ENCODE peak calls at places on chromosomes 3 and 15, in five cellular contexts. One of them, this sample, is unnamed.

GRCh38 chr3:184725176-184725575 is 13.3 kb upstream of the MAGEF1 start:
- DNase-seq in choroid plexus epithelial cell: no peak
- DNase-seq in K562: no peak
- DNase-seq in left ventricle myocardium inferior: no peak
- DNase-seq in IMR-90: no peak
- DNase-seq in this sample: no peak

GRCh38 chr3:127792664-127793292 is 29.5 kb downstream of the MGLL start:
- DNase-seq in choroid plexus epithelial cell: peak; percentile 97
- DNase-seq in K562: no peak
- DNase-seq in left ventricle myocardium inferior: peak; percentile 71
- DNase-seq in IMR-90: peak; percentile 98
- DNase-seq in this sample: peak; percentile 99

GRCh38 chr3:157858821-157859220 is 247.4 kb downstream of the SHOX2 start:
- DNase-seq in choroid plexus epithelial cell: no peak
- DNase-seq in K562: no peak
- DNase-seq in left ventricle myocardium inferior: no peak
- DNase-seq in IMR-90: no peak
- DNase-seq in this sample: no peak

GRCh38 chr15:99130765-99131440 is 26.0 kb downstream of the SYNM start:
- DNase-seq in choroid plexus epithelial cell: no peak
- DNase-seq in K562: no peak
- DNase-seq in left ventricle myocardium inferior: no peak
- DNase-seq in IMR-90: no peak
- DNase-seq in this sample: no peak

GRCh38 chr3:66302288-66302687 is 81.5 kb downstream of the SLC25A26 start:
- DNase-seq in choroid plexus epithelial cell: no peak
- DNase-seq in K562: no peak
- DNase-seq in left ventricle myocardium inferior: no peak
- DNase-seq in IMR-90: no peak
- DNase-seq in this sample: peak; percentile 11

GRCh38 chr3:71251156-71251775 is 332.3 kb downstream of the FOXP1 start:
- DNase-seq in choroid plexus epithelial cell: peak; percentile 91
- DNase-seq in K562: no peak
- DNase-seq in left ventricle myocardium inferior: no peak
- DNase-seq in IMR-90: peak; percentile 98
- DNase-seq in this sample: peak; percentile 96

GRCh38 chr3:47578691-47579632 is at the start of gene CSPG5:
- DNase-seq in choroid plexus epithelial cell: no peak
- DNase-seq in K562: peak; percentile 72
- DNase-seq in left ventricle myocardium inferior: peak; percentile 28
- DNase-seq in IMR-90: no peak
- DNase-seq in this sample: no peak

GRCh38 chr3:12891985-12892839 is 50.8 kb upstream of the RPL32 start:
- DNase-seq in choroid plexus epithelial cell: peak; percentile 77
- DNase-seq in K562: peak; percentile 72
- DNase-seq in left ventricle myocardium inferior: no peak
- DNase-seq in IMR-90: peak; percentile 66
- DNase-seq in this sample: peak; percentile 73

GRCh38 chr3:151377768-151378385 is 6.7 kb downstream of the P2RY12 start:
- DNase-seq in choroid plexus epithelial cell: no peak
- DNase-seq in K562: no peak
- DNase-seq in left ventricle myocardium inferior: no peak
- DNase-seq in IMR-90: no peak
- DNase-seq in this sample: no peak

GRCh38 chr3:141279074-141279945 is 47.7 kb downstream of the PXYLP1 start:
- DNase-seq in choroid plexus epithelial cell: peak; percentile 57
- DNase-seq in K562: peak; percentile 32
- DNase-seq in left ventricle myocardium inferior: no peak
- DNase-seq in IMR-90: peak; percentile 50
- DNase-seq in this sample: peak; percentile 51

GRCh38 chr3:177035678-177036077 is 161.6 kb downstream of the TBL1XR1 start:
- DNase-seq in choroid plexus epithelial cell: no peak
- DNase-seq in K562: no peak
- DNase-seq in left ventricle myocardium inferior: no peak
- DNase-seq in IMR-90: no peak
- DNase-seq in this sample: no peak

GRCh38 chr3:69033470-69033869 is 18.7 kb downstream of the TMF1 start:
- DNase-seq in choroid plexus epithelial cell: peak; percentile 92
- DNase-seq in K562: no peak
- DNase-seq in left ventricle myocardium inferior: no peak
- DNase-seq in IMR-90: peak; percentile 73
- DNase-seq in this sample: peak; percentile 93

GRCh38 chr3:24185738-24186384 is 240.8 kb downstream of the NR1D2 start:
- DNase-seq in choroid plexus epithelial cell: peak; percentile 86
- DNase-seq in K562: peak; percentile 89
- DNase-seq in left ventricle myocardium inferior: no peak
- DNase-seq in IMR-90: peak; percentile 57
- DNase-seq in this sample: peak; percentile 83

GRCh38 chr15:90231028-90232017 is 2.4 kb downstream of the CIB1 start:
- DNase-seq in choroid plexus epithelial cell: no peak
- DNase-seq in K562: no peak
- DNase-seq in left ventricle myocardium inferior: no peak
- DNase-seq in IMR-90: no peak
- DNase-seq in this sample: no peak
- H3K4me3 ChIP-seq in choroid plexus epithelial cell: no peak overlapping the region
- H3K4me3 ChIP-seq in K562: peak overlapping the region; percentile 78
- H3K4me3 ChIP-seq in left ventricle myocardium inferior: no peak overlapping the region
- H3K4me3 ChIP-seq in IMR-90: no peak overlapping the region
- H3K4me3 ChIP-seq in this sample: no peak overlapping the region

DNA sequence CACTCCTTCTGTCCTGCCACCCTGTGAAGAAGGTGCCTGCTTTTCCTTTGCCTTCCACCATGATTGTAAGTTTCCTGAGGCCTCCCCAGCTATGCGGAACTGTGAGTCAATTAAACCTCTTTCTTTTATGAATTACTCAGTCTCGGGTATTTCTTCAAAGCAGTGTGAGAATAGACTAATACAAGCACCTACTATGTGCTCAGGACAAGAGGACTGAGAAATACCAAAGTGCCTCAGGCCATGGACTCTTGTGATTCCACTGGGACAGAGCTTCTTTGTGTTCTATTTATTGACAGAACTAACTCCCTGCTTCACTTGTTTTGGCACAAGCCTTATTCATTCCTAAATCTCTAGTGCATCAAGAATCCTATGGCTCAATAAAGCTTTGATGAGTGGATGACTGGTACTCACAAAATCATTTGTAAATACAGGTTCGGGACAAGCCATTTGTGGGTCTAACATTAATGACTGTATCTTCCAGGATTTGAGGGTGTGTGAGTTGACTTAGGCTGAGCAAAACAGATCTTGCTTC is 204.2 kb downstream of the PDCD6IP start:
- DNase-seq in choroid plexus epithelial cell: no peak
- DNase-seq in K562: no peak
- DNase-seq in left ventricle myocardium inferior: no peak
- DNase-seq in IMR-90: no peak
- DNase-seq in this sample: no peak
- H3K4me3 ChIP-seq in choroid plexus epithelial cell: no peak overlapping the region
- H3K4me3 ChIP-seq in K562: no peak overlapping the region
- H3K4me3 ChIP-seq in left ventricle myocardium inferior: no peak overlapping the region
- H3K4me3 ChIP-seq in IMR-90: no peak overlapping the region
- H3K4me3 ChIP-seq in this sample: no peak overlapping the region

DNA sequence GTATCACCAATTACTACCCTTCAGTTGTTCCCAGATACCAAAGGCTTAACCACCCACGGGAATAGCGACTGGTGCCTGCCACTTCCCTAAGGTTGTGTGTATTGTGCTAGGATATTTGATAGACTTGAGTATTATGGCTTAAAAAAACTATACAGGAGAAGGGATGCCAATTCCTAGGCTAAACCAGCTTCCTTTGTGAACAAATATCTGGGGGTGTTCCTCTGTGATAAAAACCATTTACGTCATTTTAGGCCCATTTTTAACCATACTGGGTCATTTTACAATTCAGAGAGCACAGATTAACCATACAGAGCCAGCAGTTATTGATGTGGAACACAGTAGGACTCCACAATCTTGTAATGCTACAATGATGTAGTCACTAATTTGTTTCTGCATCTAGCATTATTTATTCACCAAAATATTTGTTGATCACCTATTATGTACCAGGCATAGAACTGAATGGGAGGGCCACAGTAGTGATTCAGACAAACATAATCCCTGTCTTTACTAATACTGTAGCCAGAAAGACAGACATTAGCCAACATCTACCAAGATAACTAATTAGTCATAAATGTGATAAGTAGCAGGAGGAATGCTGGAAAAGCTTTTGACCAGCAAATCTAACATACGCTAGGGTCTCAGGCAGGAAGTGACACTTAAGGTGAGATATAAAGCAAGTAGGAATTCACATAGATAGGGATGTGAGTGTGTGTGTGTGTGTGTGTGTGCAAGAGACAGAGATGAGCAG is 184.8 kb downstream of the MECOM start:
- DNase-seq in choroid plexus epithelial cell: peak; percentile 26
- DNase-seq in K562: no peak
- DNase-seq in left ventricle myocardium inferior: no peak
- DNase-seq in IMR-90: peak; percentile 14
- DNase-seq in this sample: peak; percentile 72
- H3K4me3 ChIP-seq in choroid plexus epithelial cell: no peak overlapping the region
- H3K4me3 ChIP-seq in K562: no peak overlapping the region
- H3K4me3 ChIP-seq in left ventricle myocardium inferior: no peak overlapping the region
- H3K4me3 ChIP-seq in IMR-90: no peak overlapping the region
- H3K4me3 ChIP-seq in this sample: no peak overlapping the region

GRCh38 chr3:156551746-156552145 is 3.2 kb downstream of the SSR3 start:
- DNase-seq in choroid plexus epithelial cell: peak; percentile 86
- DNase-seq in K562: no peak
- DNase-seq in left ventricle myocardium inferior: no peak
- DNase-seq in IMR-90: peak; percentile 89
- DNase-seq in this sample: peak; percentile 96
- H3K4me3 ChIP-seq in choroid plexus epithelial cell: peak overlapping the region; percentile 17
- H3K4me3 ChIP-seq in K562: no peak overlapping the region
- H3K4me3 ChIP-seq in left ventricle myocardium inferior: peak overlapping the region; percentile 90
- H3K4me3 ChIP-seq in IMR-90: no peak overlapping the region
- H3K4me3 ChIP-seq in this sample: peak overlapping the region; percentile 84

GRCh38 chr3:50273689-50274065 is 4.7 kb downstream of the SEMA3B start:
- DNase-seq in choroid plexus epithelial cell: no peak
- DNase-seq in K562: no peak
- DNase-seq in left ventricle myocardium inferior: no peak
- DNase-seq in IMR-90: no peak
- DNase-seq in this sample: no peak
- H3K4me3 ChIP-seq in choroid plexus epithelial cell: no peak overlapping the region
- H3K4me3 ChIP-seq in K562: no peak overlapping the region
- H3K4me3 ChIP-seq in left ventricle myocardium inferior: peak overlapping the region; percentile 55
- H3K4me3 ChIP-seq in IMR-90: no peak overlapping the region
- H3K4me3 ChIP-seq in this sample: no peak overlapping the region

GRCh38 chr3:191434036-191434435 is 26.9 kb upstream of the PYDC2 start:
- DNase-seq in choroid plexus epithelial cell: no peak
- DNase-seq in K562: no peak
- DNase-seq in left ventricle myocardium inferior: no peak
- DNase-seq in IMR-90: no peak
- DNase-seq in this sample: no peak

GRCh38 chr3:191432162-191432561 is 28.8 kb upstream of the PYDC2 start:
- DNase-seq in choroid plexus epithelial cell: no peak
- DNase-seq in K562: no peak
- DNase-seq in left ventricle myocardium inferior: no peak
- DNase-seq in IMR-90: no peak
- DNase-seq in this sample: no peak

GRCh38 chr3:191431160-191431822 is 29.7 kb upstream of the PYDC2 start:
- DNase-seq in choroid plexus epithelial cell: no peak
- DNase-seq in K562: no peak
- DNase-seq in left ventricle myocardium inferior: no peak
- DNase-seq in IMR-90: no peak
- DNase-seq in this sample: no peak

GRCh38 chr3:191428177-191428576 is 32.8 kb upstream of the PYDC2 start:
- DNase-seq in choroid plexus epithelial cell: no peak
- DNase-seq in K562: no peak
- DNase-seq in left ventricle myocardium inferior: no peak
- DNase-seq in IMR-90: no peak
- DNase-seq in this sample: no peak

GRCh38 chr3:191430103-191430502 is 30.9 kb upstream of the PYDC2 start:
- DNase-seq in choroid plexus epithelial cell: no peak
- DNase-seq in K562: no peak
- DNase-seq in left ventricle myocardium inferior: no peak
- DNase-seq in IMR-90: no peak
- DNase-seq in this sample: no peak
- H3K4me3 ChIP-seq in choroid plexus epithelial cell: no peak overlapping the region
- H3K4me3 ChIP-seq in K562: no peak overlapping the region
- H3K4me3 ChIP-seq in left ventricle myocardium inferior: no peak overlapping the region
- H3K4me3 ChIP-seq in IMR-90: no peak overlapping the region
- H3K4me3 ChIP-seq in this sample: no peak overlapping the region

GRCh38 chr3:48685293-48685602 is 467 bp downstream of the NCKIPSD start:
- DNase-seq in choroid plexus epithelial cell: no peak
- DNase-seq in K562: no peak
- DNase-seq in left ventricle myocardium inferior: no peak
- DNase-seq in IMR-90: no peak
- DNase-seq in this sample: no peak

GRCh38 chr3:48687220-48687678 is 1.5 kb upstream of the NCKIPSD start:
- DNase-seq in choroid plexus epithelial cell: no peak
- DNase-seq in K562: no peak
- DNase-seq in left ventricle myocardium inferior: no peak
- DNase-seq in IMR-90: no peak
- DNase-seq in this sample: no peak

GRCh38 chr3:48688032-48688736 is 2.5 kb upstream of the NCKIPSD start:
- DNase-seq in choroid plexus epithelial cell: no peak
- DNase-seq in K562: no peak
- DNase-seq in left ventricle myocardium inferior: no peak
- DNase-seq in IMR-90: peak; percentile 84
- DNase-seq in this sample: no peak

GRCh38 chr3:48685603-48686511 is at the start of gene NCKIPSD:
- DNase-seq in choroid plexus epithelial cell: peak; percentile 82
- DNase-seq in K562: peak; percentile 93
- DNase-seq in left ventricle myocardium inferior: peak; percentile 92
- DNase-seq in IMR-90: peak; percentile 69
- DNase-seq in this sample: peak; percentile 84

DNA sequence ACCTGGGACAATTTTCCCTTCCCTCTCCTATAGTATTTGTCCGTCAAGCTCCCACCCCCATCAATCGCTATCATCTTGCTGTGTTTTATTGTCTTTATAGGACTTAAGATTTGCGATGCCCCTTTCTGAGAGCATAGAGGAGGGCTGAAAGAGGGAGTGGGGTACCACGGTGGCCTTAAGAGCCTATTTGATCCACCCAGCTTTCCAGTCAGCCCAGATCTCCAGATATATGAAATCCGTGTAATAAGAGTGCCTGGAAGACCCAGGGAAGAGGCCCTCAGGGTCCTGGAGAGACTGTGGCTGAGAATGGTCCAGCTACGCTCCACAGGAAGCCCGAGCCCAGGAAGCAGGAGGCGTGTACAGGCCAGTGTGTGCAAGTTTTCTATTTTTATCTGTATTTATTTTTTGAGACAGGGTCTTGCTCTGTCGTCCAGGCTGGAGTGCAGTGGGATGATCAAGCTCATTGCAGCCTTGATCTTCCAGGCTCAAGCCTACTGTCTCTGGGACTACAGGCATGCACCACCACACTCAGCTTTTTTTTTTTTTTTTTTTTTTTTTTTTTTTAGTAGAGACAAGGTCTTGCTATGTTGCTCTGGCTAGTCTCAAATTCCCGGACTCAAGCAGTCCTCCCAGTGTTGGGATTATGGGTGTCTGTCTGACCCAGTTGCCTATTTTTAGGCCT is 964 bp upstream of the NCKIPSD start:
- DNase-seq in choroid plexus epithelial cell: peak; percentile 47
- DNase-seq in K562: no peak
- DNase-seq in left ventricle myocardium inferior: no peak
- DNase-seq in IMR-90: peak; percentile 10
- DNase-seq in this sample: no peak
- H3K4me3 ChIP-seq in choroid plexus epithelial cell: no peak overlapping the region
- H3K4me3 ChIP-seq in K562: peak overlapping the region; percentile 88
- H3K4me3 ChIP-seq in left ventricle myocardium inferior: peak overlapping the region; percentile 99
- H3K4me3 ChIP-seq in IMR-90: no peak overlapping the region
- H3K4me3 ChIP-seq in this sample: no peak overlapping the region

This sample was measured in cardiac fibroblast.